ENCODE peak calls at places on chromosomes 4 and X, in ten cellular contexts. D is cardiac muscle cell, V is astrocyte of the spinal cord, B is fibroblast of lung, Q is lower leg skin, T is PC-3, C is HCT116, A is transverse colon, I is AG10803, K is heart right ventricle. O is an unnamed sample.

GRCh38 chrX:100648601-100649417 is 4.8 kb downstream of the SRPX2 start:
- DNase-seq in B (peak), D (peak), A (peak), K (peak), I (peak), Q (no peak), V (peak), C (no peak), T (peak), O (no peak)

GRCh38 chrX:110444996-110445395 is 86.3 kb downstream of the RTL9 start:
- DNase-seq in B (no peak), D (no peak), K (no peak), I (no peak), V (no peak), Q (peak), C (no peak), A (no peak), T (peak), O (no peak)

GRCh38 chr4:110533940-110534339 is 58.0 kb downstream of the ENPEP start:
- DNase-seq in K (no peak), Q (no peak), I (peak), V (peak), D (peak), T (peak), B (peak), A (no peak), C (peak), O (no peak)

GRCh38 chr4:102390438-102390837 is 45.2 kb upstream of the SLC39A8 start:
- DNase-seq in A (no peak), I (no peak), C (no peak), T (peak), B (no peak), K (no peak), Q (no peak), V (peak), D (peak), O (peak)

GRCh38 chrX:116204947-116205346 is 34.4 kb downstream of the AGTR2 start:
- DNase-seq in I (peak), Q (no peak), V (peak), B (peak), T (peak), D (peak), K (no peak), A (no peak), C (peak), O (no peak)

GRCh38 chrX:154436597-154437397 is at the start of gene GDI1:
- DNase-seq in A (peak), K (peak), V (peak), D (peak), Q (no peak), B (peak), C (no peak), T (peak), I (peak), O (peak)

GRCh38 chr4:167930171-167930570 is 162.2 kb upstream of the ANXA10 start:
- DNase-seq in C (no peak), K (no peak), V (no peak), T (no peak), D (no peak), B (no peak), I (no peak), Q (no peak), A (no peak), O (no peak)

GRCh38 chr4:139617702-139618490 is 47.7 kb upstream of the MGST2 start:
- DNase-seq in A (no peak), D (peak), I (no peak), K (no peak), B (no peak), T (peak), C (peak), Q (no peak), V (no peak), O (no peak)

GRCh38 chr4:147802346-147802745 is 70.5 kb downstream of the ARHGAP10 start:
- DNase-seq in D (no peak), I (no peak), Q (no peak), C (no peak), V (no peak), K (no peak), B (no peak), T (no peak), A (no peak), O (no peak)

GRCh38 chr4:124396333-124396732 is 316.2 kb downstream of the ANKRD50 start:
- DNase-seq in K (no peak), C (no peak), T (no peak), B (no peak), Q (no peak), A (no peak), I (no peak), D (no peak), V (no peak), O (no peak)

GRCh38 chrX:6026980-6027379 is 201.7 kb downstream of the NLGN4X start:
- DNase-seq in Q (no peak), C (no peak), V (no peak), I (no peak), T (no peak), A (no peak), K (no peak), B (no peak), D (no peak), O (no peak)

GRCh38 chr4:88457307-88458090 is 580 bp downstream of the HERC5 start:
- DNase-seq in A (peak), C (peak), T (peak), D (peak), K (peak), V (peak), Q (peak), B (no peak), I (peak), O (peak)

GRCh38 chr4:152938237-152938969 is 2.3 kb downstream of the FHDC1 start:
- DNase-seq in Q (no peak), I (no peak), B (no peak), D (no peak), T (no peak), A (peak), V (no peak), K (no peak), C (no peak), O (no peak)

GRCh38 chrX:139106111-139106510 is 394.6 kb upstream of the FGF13 start:
- DNase-seq in Q (no peak), C (no peak), A (no peak), D (no peak), T (peak), B (peak), K (no peak), I (peak), V (peak), O (no peak)

GRCh38 chr4:186781032-186781917 is 57.6 kb upstream of the FAT1 start:
- DNase-seq in C (peak), T (peak), K (no peak), B (peak), D (peak), V (peak), Q (no peak), A (no peak), I (peak), O (no peak)

GRCh38 chrX:12814434-12814833 is 23.2 kb downstream of the PRPS2 start:
- DNase-seq in A (peak), D (peak), C (no peak), Q (no peak), I (peak), B (peak), K (peak), T (peak), V (peak), O (peak)

GRCh38 chr4:182585321-182585720 is 331.9 kb downstream of the DCTD start:
- DNase-seq in B (no peak), A (no peak), C (no peak), K (no peak), T (no peak), V (no peak), Q (no peak), I (no peak), D (no peak), O (no peak)

GRCh38 chr4:159229164-159229563 is 126.3 kb downstream of the RAPGEF2 start:
- DNase-seq in A (no peak), D (peak), B (peak), I (peak), V (peak), T (no peak), K (no peak), Q (no peak), C (no peak), O (no peak)

GRCh38 chrX:50117477-50117876 is 83.3 kb downstream of the AKAP4 start:
- DNase-seq in B (no peak), I (no peak), V (no peak), C (no peak), K (no peak), D (no peak), A (peak), Q (no peak), T (peak), O (no peak)

GRCh38 chr4:88054909-88055308 is 47.5 kb downstream of the PKD2 start:
- DNase-seq in V (peak), B (peak), D (peak), T (peak), I (peak), A (peak), C (peak), Q (no peak), K (peak), O (peak)

GRCh38 chr4:176538217-176538925 is 218.6 kb downstream of the SPCS3 start:
- DNase-seq in A (no peak), B (peak), T (peak), I (peak), Q (no peak), D (peak), K (no peak), V (peak), C (no peak), O (no peak)

GRCh38 chrX:20740443-20740842 is 473.7 kb upstream of the RPS6KA3 start:
- DNase-seq in D (no peak), I (no peak), T (no peak), K (no peak), V (no peak), B (no peak), Q (no peak), C (no peak), A (no peak), O (no peak)

GRCh38 chrX:3711331-3711917 is 2.0 kb downstream of the PRKX start:
- DNase-seq in T (no peak), I (no peak), Q (no peak), B (no peak), A (peak), K (peak), C (no peak), V (no peak), D (no peak), O (peak)

GRCh38 chr4:7911044-7911578 is 28.6 kb downstream of the AFAP1 start:
- DNase-seq in T (no peak), I (peak), D (peak), Q (no peak), B (peak), A (no peak), C (no peak), K (peak), V (peak), O (no peak)

GRCh38 chr4:4805805-4806345 is 53.6 kb upstream of the MSX1 start:
- DNase-seq in D (no peak), K (no peak), C (no peak), T (no peak), B (no peak), Q (no peak), I (peak), A (no peak), V (no peak), O (no peak)

GRCh38 chr4:16225681-16225995 is 633 bp downstream of the TAPT1 start:
- DNase-seq in B (peak), T (peak), K (no peak), D (no peak), C (no peak), Q (no peak), I (no peak), V (no peak), A (no peak), O (no peak)

GRCh38 chr4:16224264-16224663 is 2.0 kb downstream of the TAPT1 start:
- DNase-seq in I (no peak), D (no peak), C (no peak), B (no peak), V (no peak), T (no peak), Q (no peak), A (no peak), K (no peak), O (no peak)

GRCh38 chr4:16225996-16226815 is at the start of gene TAPT1:
- DNase-seq in A (peak), K (peak), B (peak), T (peak), D (peak), Q (peak), C (no peak), I (peak), V (peak), O (peak)

GRCh38 chr4:16224669-16225068 is 1.6 kb downstream of the TAPT1 start:
- DNase-seq in C (no peak), V (no peak), B (peak), Q (no peak), I (no peak), A (no peak), T (no peak), K (no peak), D (no peak), O (no peak)

GRCh38 chr4:16225139-16225538 is 1.1 kb downstream of the TAPT1 start:
- DNase-seq in I (peak), Q (no peak), B (peak), C (no peak), K (no peak), D (peak), T (peak), V (peak), A (no peak), O (no peak)
- TF ChIP-seq CTCF in I (peak), Q (no peak), B (no peak), C (no peak), K (no peak), D (no peak), T (no peak), V (no peak), A (no peak), O (no peak)

GRCh38 chr4:48103483-48104139 is 30.4 kb downstream of the TXK start:
- DNase-seq in I (no peak), D (no peak), B (no peak), K (no peak), A (peak), V (no peak), C (no peak), T (no peak), Q (no peak), O (peak)

GRCh38 chr4:48100248-48100647 is 33.8 kb downstream of the TXK start:
- DNase-seq in C (no peak), B (no peak), V (no peak), Q (no peak), I (peak), D (no peak), K (no peak), A (no peak), T (no peak), O (no peak)

GRCh38 chr4:48105230-48105629 is 28.8 kb downstream of the TXK start:
- DNase-seq in D (no peak), I (no peak), K (no peak), T (no peak), C (no peak), B (no peak), Q (no peak), A (no peak), V (no peak), O (no peak)

GRCh38 chr4:48102303-48102702 is 31.7 kb downstream of the TXK start:
- DNase-seq in I (no peak), B (no peak), A (no peak), K (no peak), D (no peak), V (no peak), T (peak), C (no peak), Q (no peak), O (no peak)
- TF ChIP-seq CTCF in I (peak), B (no peak), A (no peak), K (no peak), D (peak), V (no peak), T (peak), C (peak), Q (no peak), O (no peak)

GRCh38 chrX:119391279-119391678 is 7.9 kb upstream of the SLC25A43 start:
- DNase-seq in D (peak), T (peak), C (peak), K (no peak), I (peak), Q (no peak), B (peak), V (peak), A (peak), O (peak)
- TF ChIP-seq CTCF in D (peak), T (peak), C (peak), K (no peak), I (peak), Q (no peak), B (peak), V (peak), A (peak), O (no peak)

DNA sequence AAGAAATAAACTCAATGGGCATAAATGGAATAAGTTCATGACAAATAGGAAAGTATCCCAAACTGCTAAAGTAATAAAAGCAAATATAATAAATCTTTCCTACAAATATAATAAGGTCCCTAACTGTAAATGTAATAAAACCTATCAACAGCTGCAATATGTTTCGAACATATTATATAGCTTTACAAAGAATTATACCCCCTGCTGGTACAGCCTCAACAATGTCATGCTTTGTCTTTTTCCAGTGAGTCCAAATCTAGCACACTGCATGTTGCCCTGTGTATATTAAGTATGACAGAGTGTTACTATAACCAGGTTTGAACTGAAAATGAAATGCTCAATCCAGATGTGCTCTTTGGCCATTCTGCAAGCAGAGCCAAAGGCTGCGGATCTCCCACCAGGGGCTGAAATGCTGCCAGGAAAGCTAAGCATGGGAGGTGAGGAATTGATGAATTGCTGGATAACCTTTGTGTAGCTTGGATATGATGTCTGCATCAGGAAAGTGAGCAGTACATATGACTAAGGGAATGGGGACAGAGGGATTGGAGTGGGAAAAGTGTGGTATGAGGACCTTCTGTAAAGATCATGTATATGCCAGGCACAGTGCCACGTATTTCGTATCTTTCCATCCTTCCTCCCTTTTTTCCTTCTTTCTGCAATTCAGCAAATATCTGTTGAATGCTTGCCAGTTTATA is 954.5 kb upstream of the LCORL start:
- DNase-seq in Q (no peak), A (no peak), B (peak), C (no peak), V (no peak), D (no peak), T (no peak), K (no peak), I (no peak), O (no peak)
- TF ChIP-seq CTCF in Q (no peak), A (no peak), B (no peak), C (no peak), V (no peak), D (no peak), T (no peak), K (no peak), I (no peak), O (no peak)

GRCh38 chr4:2244947-2245786 is 3.2 kb upstream of the HAUS3 start:
- DNase-seq in T (no peak), V (no peak), I (no peak), K (no peak), A (no peak), Q (peak), C (no peak), B (no peak), D (no peak), O (no peak)

GRCh38 chr4:2241410-2242353 is at the start of the genes HAUS3 and POLN:
- DNase-seq in B (peak), Q (peak), T (peak), V (peak), I (peak), A (peak), D (peak), C (peak), K (peak), O (peak)

GRCh38 chr4:2245787-2246275 is 3.9 kb upstream of the HAUS3 start:
- DNase-seq in A (no peak), D (no peak), V (no peak), T (no peak), B (no peak), C (no peak), I (no peak), Q (peak), K (no peak), O (no peak)

GRCh38 chr4:2246384-2247127 is 4.6 kb upstream of the HAUS3 start:
- DNase-seq in I (no peak), Q (peak), D (no peak), V (no peak), B (no peak), T (no peak), K (no peak), C (no peak), A (no peak), O (no peak)

DNA sequence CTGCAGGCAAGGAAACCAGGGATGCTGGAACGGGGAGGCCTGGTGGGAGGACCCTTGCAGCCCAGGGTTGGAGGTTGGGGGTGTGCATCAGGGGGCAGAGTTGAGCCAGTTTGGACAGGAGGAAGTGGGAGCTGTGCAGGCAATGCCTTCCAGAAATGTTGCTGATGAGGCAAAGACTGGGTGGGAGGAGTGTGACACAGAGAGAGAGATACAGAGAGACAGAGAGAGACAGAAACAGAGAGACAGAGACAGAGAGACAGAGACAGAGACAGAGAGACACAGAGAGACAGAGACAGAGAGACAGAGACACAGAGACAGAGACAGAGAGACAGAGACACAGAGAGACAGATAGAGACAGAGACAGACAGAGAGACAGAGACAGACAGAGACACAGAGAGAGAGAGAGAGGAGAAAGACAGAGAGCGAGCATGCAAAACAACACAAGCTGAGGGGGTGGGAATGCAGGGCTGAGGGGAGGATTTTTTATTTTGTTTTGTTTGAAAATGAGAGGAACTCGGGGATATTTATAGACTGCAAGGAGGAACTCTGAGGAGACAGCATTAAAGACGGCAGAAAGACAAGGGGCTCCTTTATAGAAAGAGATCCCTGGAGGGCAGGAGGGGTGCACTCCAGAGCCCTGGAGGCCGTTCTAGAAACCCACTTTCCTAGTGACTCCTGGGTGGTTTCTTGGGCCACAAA is 1.9 kb upstream of the HAUS3 start:
- DNase-seq in K (peak), V (peak), T (no peak), I (peak), B (peak), Q (peak), D (peak), C (no peak), A (peak), O (peak)
- TF ChIP-seq CTCF in K (peak), V (peak), T (peak), I (peak), B (peak), Q (no peak), D (peak), C (no peak), A (peak), O (no peak)